ENCODE peak calls at places on chromosome 1, in eight cellular contexts. One of them, this sample, is unnamed. For H3K4me1 and H3K27me3, the result is how much of the 10 kb centered on the place peaks cover.

GRCh38 chr1:87279966-87280535 is 48.6 kb upstream of the LMO4 start:
- DNase-seq in pancreas: no peak
- DNase-seq in psoas muscle: no peak
- DNase-seq in astrocyte: peak
- DNase-seq in spleen: no peak
- DNase-seq in neural progenitor cell: no peak
- DNase-seq in colonic mucosa: no peak
- DNase-seq in suprapubic skin: no peak
- DNase-seq in this sample: peak

GRCh38 chr1:218430346-218430745 is 85.2 kb downstream of the TGFB2 start:
- DNase-seq in pancreas: no peak
- DNase-seq in psoas muscle: no peak
- DNase-seq in astrocyte: no peak
- DNase-seq in spleen: no peak
- DNase-seq in neural progenitor cell: no peak
- DNase-seq in colonic mucosa: no peak
- DNase-seq in suprapubic skin: no peak
- DNase-seq in this sample: no peak

GRCh38 chr1:235161685-235162327 is 756 bp upstream of the RBM34 start:
- DNase-seq in pancreas: no peak
- DNase-seq in psoas muscle: no peak
- DNase-seq in astrocyte: no peak
- DNase-seq in spleen: no peak
- DNase-seq in neural progenitor cell: peak
- DNase-seq in colonic mucosa: no peak
- DNase-seq in suprapubic skin: no peak
- DNase-seq in this sample: no peak

GRCh38 chr1:41652346-41653124 is 168.1 kb upstream of the EDN2 start:
- DNase-seq in pancreas: no peak
- DNase-seq in psoas muscle: no peak
- DNase-seq in astrocyte: no peak
- DNase-seq in spleen: no peak
- DNase-seq in neural progenitor cell: no peak
- DNase-seq in colonic mucosa: no peak
- DNase-seq in suprapubic skin: peak
- DNase-seq in this sample: no peak

GRCh38 chr1:83593073-83593472 is 405.9 kb downstream of the TTLL7 start:
- DNase-seq in pancreas: no peak
- DNase-seq in psoas muscle: no peak
- DNase-seq in astrocyte: no peak
- DNase-seq in spleen: no peak
- DNase-seq in neural progenitor cell: peak
- DNase-seq in colonic mucosa: no peak
- DNase-seq in suprapubic skin: no peak
- DNase-seq in this sample: no peak

GRCh38 chr1:203682401-203683383 is 56.1 kb downstream of the ATP2B4 start:
- DNase-seq in pancreas: no peak
- DNase-seq in psoas muscle: no peak
- DNase-seq in astrocyte: no peak
- DNase-seq in spleen: no peak
- DNase-seq in neural progenitor cell: no peak
- DNase-seq in colonic mucosa: no peak
- DNase-seq in suprapubic skin: no peak
- DNase-seq in this sample: no peak

GRCh38 chr1:1599919-1600860 is at the start of gene FNDC10:
- DNase-seq in pancreas: peak
- DNase-seq in psoas muscle: no peak
- DNase-seq in astrocyte: no peak
- DNase-seq in spleen: peak
- DNase-seq in neural progenitor cell: peak
- DNase-seq in colonic mucosa: no peak
- DNase-seq in suprapubic skin: no peak
- DNase-seq in this sample: peak

GRCh38 chr1:111251570-111251969 is 24.1 kb downstream of the CHI3L2 start:
- DNase-seq in pancreas: no peak
- DNase-seq in psoas muscle: no peak
- DNase-seq in astrocyte: no peak
- DNase-seq in spleen: no peak
- DNase-seq in neural progenitor cell: no peak
- DNase-seq in colonic mucosa: no peak
- DNase-seq in suprapubic skin: no peak
- DNase-seq in this sample: no peak

GRCh38 chr1:216325946-216326345 is 97.3 kb downstream of the USH2A start:
- DNase-seq in pancreas: no peak
- DNase-seq in psoas muscle: no peak
- DNase-seq in astrocyte: peak
- DNase-seq in spleen: no peak
- DNase-seq in neural progenitor cell: no peak
- DNase-seq in colonic mucosa: no peak
- DNase-seq in suprapubic skin: no peak
- DNase-seq in this sample: no peak

GRCh38 chr1:244655186-244655585 is 2.3 kb downstream of the DESI2 start:
- DNase-seq in pancreas: no peak
- DNase-seq in psoas muscle: no peak
- DNase-seq in astrocyte: no peak
- DNase-seq in spleen: no peak
- DNase-seq in neural progenitor cell: no peak
- DNase-seq in colonic mucosa: no peak
- DNase-seq in suprapubic skin: no peak
- DNase-seq in this sample: no peak
- H3K4me1 ChIP-seq in pancreas: under half
- H3K4me1 ChIP-seq in psoas muscle: under half
- H3K4me1 ChIP-seq in astrocyte: under half
- H3K4me1 ChIP-seq in spleen: under half
- H3K4me1 ChIP-seq in neural progenitor cell: under half
- H3K4me1 ChIP-seq in colonic mucosa: under half
- H3K4me1 ChIP-seq in suprapubic skin: under half
- H3K4me1 ChIP-seq in this sample: under half

GRCh38 chr1:27569506-27570382 is 34.2 kb downstream of the AHDC1 start:
- DNase-seq in pancreas: peak
- DNase-seq in psoas muscle: peak
- DNase-seq in astrocyte: no peak
- DNase-seq in spleen: no peak
- DNase-seq in neural progenitor cell: peak
- DNase-seq in colonic mucosa: no peak
- DNase-seq in suprapubic skin: no peak
- DNase-seq in this sample: no peak

GRCh38 chr1:27568247-27569087 is 35.5 kb downstream of the AHDC1 start:
- DNase-seq in pancreas: peak
- DNase-seq in psoas muscle: peak
- DNase-seq in astrocyte: peak
- DNase-seq in spleen: peak
- DNase-seq in neural progenitor cell: peak
- DNase-seq in colonic mucosa: peak
- DNase-seq in suprapubic skin: peak
- DNase-seq in this sample: peak

GRCh38 chr1:27570383-27570755 is 33.6 kb downstream of the AHDC1 start:
- DNase-seq in pancreas: no peak
- DNase-seq in psoas muscle: peak
- DNase-seq in astrocyte: no peak
- DNase-seq in spleen: no peak
- DNase-seq in neural progenitor cell: peak
- DNase-seq in colonic mucosa: no peak
- DNase-seq in suprapubic skin: no peak
- DNase-seq in this sample: no peak

GRCh38 chr1:27567931-27568246 is 36.1 kb downstream of the AHDC1 start:
- DNase-seq in pancreas: no peak
- DNase-seq in psoas muscle: no peak
- DNase-seq in astrocyte: no peak
- DNase-seq in spleen: no peak
- DNase-seq in neural progenitor cell: no peak
- DNase-seq in colonic mucosa: no peak
- DNase-seq in suprapubic skin: no peak
- DNase-seq in this sample: no peak

GRCh38 chr1:27569088-27569459 is 34.9 kb downstream of the AHDC1 start:
- DNase-seq in pancreas: no peak
- DNase-seq in psoas muscle: no peak
- DNase-seq in astrocyte: no peak
- DNase-seq in spleen: no peak
- DNase-seq in neural progenitor cell: peak
- DNase-seq in colonic mucosa: no peak
- DNase-seq in suprapubic skin: no peak
- DNase-seq in this sample: no peak
- H3K27me3 ChIP-seq in pancreas: under half
- H3K27me3 ChIP-seq in psoas muscle: under half
- H3K27me3 ChIP-seq in astrocyte: under half
- H3K27me3 ChIP-seq in spleen: under half
- H3K27me3 ChIP-seq in neural progenitor cell: under half
- H3K27me3 ChIP-seq in colonic mucosa: under half
- H3K27me3 ChIP-seq in suprapubic skin: under half
- H3K27me3 ChIP-seq in this sample: under half

DNA sequence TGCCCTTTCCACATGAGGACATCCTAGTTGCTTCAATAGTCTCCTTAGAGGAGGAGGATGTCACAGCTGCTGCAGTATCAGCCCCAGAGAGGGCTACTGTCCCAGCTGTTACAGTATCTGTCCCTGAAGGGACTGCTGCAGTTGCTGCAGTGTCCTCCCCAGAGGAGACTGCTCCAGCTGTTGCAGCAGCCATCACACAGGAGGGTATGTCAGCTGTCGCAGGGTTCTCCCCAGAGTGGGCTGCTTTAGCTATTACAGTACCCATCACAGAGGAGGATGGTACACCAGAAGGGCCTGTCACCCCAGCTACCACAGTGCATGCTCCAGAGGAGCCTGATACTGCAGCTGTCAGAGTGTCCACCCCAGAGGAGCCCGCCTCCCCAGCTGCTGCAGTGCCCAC is 78.5 kb upstream of the BMP8A start:
- DNase-seq in pancreas: no peak
- DNase-seq in psoas muscle: no peak
- DNase-seq in astrocyte: no peak
- DNase-seq in spleen: no peak
- DNase-seq in neural progenitor cell: no peak
- DNase-seq in colonic mucosa: no peak
- DNase-seq in suprapubic skin: no peak
- DNase-seq in this sample: no peak
- H3K4me1 ChIP-seq in pancreas: under half
- H3K4me1 ChIP-seq in psoas muscle: half or more
- H3K4me1 ChIP-seq in astrocyte: half or more
- H3K4me1 ChIP-seq in spleen: half or more
- H3K4me1 ChIP-seq in neural progenitor cell: under half
- H3K4me1 ChIP-seq in colonic mucosa: under half
- H3K4me1 ChIP-seq in suprapubic skin: half or more
- H3K4me1 ChIP-seq in this sample: under half

DNA sequence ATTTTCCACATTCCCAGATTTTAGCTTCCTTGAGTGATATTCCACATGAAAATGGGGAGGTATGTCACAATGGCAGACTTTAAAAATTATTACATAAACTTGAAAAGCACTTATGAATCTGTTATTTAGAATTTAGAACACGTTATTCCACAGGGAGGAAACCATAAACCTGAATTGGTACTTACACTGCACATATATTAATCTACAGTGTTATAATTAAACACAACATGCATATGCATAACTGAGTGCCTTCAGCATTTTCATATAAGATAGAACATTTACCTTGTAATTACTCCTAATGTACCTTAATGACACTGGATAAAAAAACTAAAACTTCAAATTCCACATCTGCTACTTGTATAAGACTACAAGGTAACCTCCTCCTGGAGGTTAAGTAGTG is 9.8 kb downstream of the ARHGAP29 start:
- DNase-seq in pancreas: no peak
- DNase-seq in psoas muscle: no peak
- DNase-seq in astrocyte: no peak
- DNase-seq in spleen: no peak
- DNase-seq in neural progenitor cell: no peak
- DNase-seq in colonic mucosa: no peak
- DNase-seq in suprapubic skin: no peak
- DNase-seq in this sample: no peak
- H3K27me3 ChIP-seq in pancreas: under half
- H3K27me3 ChIP-seq in psoas muscle: under half
- H3K27me3 ChIP-seq in astrocyte: under half
- H3K27me3 ChIP-seq in spleen: under half
- H3K27me3 ChIP-seq in neural progenitor cell: under half
- H3K27me3 ChIP-seq in colonic mucosa: under half
- H3K27me3 ChIP-seq in suprapubic skin: under half
- H3K27me3 ChIP-seq in this sample: under half

GRCh38 chr1:10776206-10776905 is 20.1 kb downstream of the CASZ1 start:
- DNase-seq in pancreas: peak
- DNase-seq in psoas muscle: no peak
- DNase-seq in astrocyte: no peak
- DNase-seq in spleen: no peak
- DNase-seq in neural progenitor cell: no peak
- DNase-seq in colonic mucosa: peak
- DNase-seq in suprapubic skin: no peak
- DNase-seq in this sample: no peak
- H3K4me1 ChIP-seq in pancreas: under half
- H3K4me1 ChIP-seq in psoas muscle: half or more
- H3K4me1 ChIP-seq in astrocyte: under half
- H3K4me1 ChIP-seq in spleen: under half
- H3K4me1 ChIP-seq in neural progenitor cell: under half
- H3K4me1 ChIP-seq in colonic mucosa: under half
- H3K4me1 ChIP-seq in suprapubic skin: half or more
- H3K4me1 ChIP-seq in this sample: under half

GRCh38 chr1:228824377-228824776 is 89.1 kb downstream of the RHOU start:
- DNase-seq in pancreas: no peak
- DNase-seq in psoas muscle: no peak
- DNase-seq in astrocyte: no peak
- DNase-seq in spleen: no peak
- DNase-seq in neural progenitor cell: no peak
- DNase-seq in colonic mucosa: no peak
- DNase-seq in suprapubic skin: no peak
- DNase-seq in this sample: no peak

GRCh38 chr1:228827026-228827425 is 91.7 kb downstream of the RHOU start:
- DNase-seq in pancreas: no peak
- DNase-seq in psoas muscle: no peak
- DNase-seq in astrocyte: no peak
- DNase-seq in spleen: no peak
- DNase-seq in neural progenitor cell: no peak
- DNase-seq in colonic mucosa: no peak
- DNase-seq in suprapubic skin: no peak
- DNase-seq in this sample: no peak

GRCh38 chr1:228823200-228823599 is 87.9 kb downstream of the RHOU start:
- DNase-seq in pancreas: no peak
- DNase-seq in psoas muscle: no peak
- DNase-seq in astrocyte: no peak
- DNase-seq in spleen: no peak
- DNase-seq in neural progenitor cell: no peak
- DNase-seq in colonic mucosa: no peak
- DNase-seq in suprapubic skin: no peak
- DNase-seq in this sample: no peak

GRCh38 chr1:228830185-228830953 is 95.1 kb downstream of the RHOU start:
- DNase-seq in pancreas: peak
- DNase-seq in psoas muscle: no peak
- DNase-seq in astrocyte: no peak
- DNase-seq in spleen: no peak
- DNase-seq in neural progenitor cell: no peak
- DNase-seq in colonic mucosa: no peak
- DNase-seq in suprapubic skin: no peak
- DNase-seq in this sample: no peak

GRCh38 chr1:228825840-228826484 is 90.7 kb downstream of the RHOU start:
- DNase-seq in pancreas: no peak
- DNase-seq in psoas muscle: no peak
- DNase-seq in astrocyte: no peak
- DNase-seq in spleen: no peak
- DNase-seq in neural progenitor cell: no peak
- DNase-seq in colonic mucosa: no peak
- DNase-seq in suprapubic skin: no peak
- DNase-seq in this sample: no peak
- H3K27me3 ChIP-seq in pancreas: under half
- H3K27me3 ChIP-seq in psoas muscle: under half
- H3K27me3 ChIP-seq in astrocyte: under half
- H3K27me3 ChIP-seq in spleen: under half
- H3K27me3 ChIP-seq in neural progenitor cell: under half
- H3K27me3 ChIP-seq in colonic mucosa: under half
- H3K27me3 ChIP-seq in suprapubic skin: under half
- H3K27me3 ChIP-seq in this sample: under half